ENCODE peak calls at places on chromosomes 13 and 19, in five cellular contexts. L, G, P, K and R are unnamed samples. For H3K9me2 and H3K4me1, the result is how much of the 10 kb centered on the place peaks cover.

GRCh38 chr13:38519229-38519910 is 167.5 kb upstream of the FREM2 start:
- DNase-seq in L (no peak), G (no peak), P (no peak), K (no peak), R (no peak)

GRCh38 chr13:52892925-52893324 is 44.5 kb upstream of the PCDH8 start:
- DNase-seq in L (no peak), G (no peak), P (peak), K (no peak), R (no peak)

GRCh38 chr13:49441846-49442245 is 2.0 kb downstream of the CAB39L start:
- DNase-seq in L (no peak), G (no peak), P (peak), K (no peak), R (no peak)

GRCh38 chr13:45879666-45880065 is 28.1 kb upstream of the SIAH3 start:
- DNase-seq in L (peak), G (no peak), P (peak), K (no peak), R (peak)

GRCh38 chr13:41458187-41458938 is 1.0 kb downstream of the RGCC start:
- DNase-seq in L (peak), G (peak), P (peak), K (no peak), R (peak)

GRCh38 chr13:52169839-52170238 is 10.4 kb upstream of the NEK3 start:
- DNase-seq in L (no peak), G (no peak), P (no peak), K (no peak), R (no peak)

GRCh38 chr13:97018029-97018819 is 23.9 kb upstream of the OXGR1 start:
- DNase-seq in L (peak), G (peak), P (peak), K (peak), R (peak)

GRCh38 chr19:52691215-52691610 is 43.6 kb downstream of the ZNF611 start:
- DNase-seq in L (no peak), G (no peak), P (no peak), K (no peak), R (no peak)

GRCh38 chr13:111468037-111468959 is 147.9 kb downstream of the TEX29 start:
- DNase-seq in L (no peak), G (no peak), P (no peak), K (no peak), R (no peak)

GRCh38 chr13:39787086-39787487 is 131.6 kb downstream of the COG6 start:
- DNase-seq in L (no peak), G (no peak), P (no peak), K (no peak), R (no peak)

GRCh38 chr13:46552888-46553520 is at the start of gene LRCH1:
- DNase-seq in L (peak), G (peak), P (peak), K (peak), R (peak)

GRCh38 chr13:47904239-47904638 is 96.8 kb downstream of the SUCLA2 start:
- DNase-seq in L (no peak), G (no peak), P (peak), K (peak), R (no peak)

GRCh38 chr13:80441968-80442367 is 101.0 kb upstream of the SPRY2 start:
- DNase-seq in L (no peak), G (no peak), P (no peak), K (no peak), R (no peak)

GRCh38 chr13:95295026-95295425 is 6.2 kb downstream of the ABCC4 start:
- DNase-seq in L (no peak), G (no peak), P (no peak), K (no peak), R (no peak)

GRCh38 chr13:25927966-25928365 is 123.8 kb downstream of the SHISA2 start:
- DNase-seq in L (no peak), G (no peak), P (no peak), K (no peak), R (no peak)

GRCh38 chr13:72384186-72384823 is 343.1 kb downstream of the MZT1 start:
- DNase-seq in L (no peak), G (no peak), P (no peak), K (no peak), R (no peak)

GRCh38 chr19:54949412-54949811 is 2.1 kb upstream of the NLRP7 start:
- DNase-seq in L (no peak), G (no peak), P (no peak), K (no peak), R (no peak)

GRCh38 chr13:44815507-44816074 is 173.7 kb downstream of the NUFIP1 start:
- DNase-seq in L (peak), G (no peak), P (peak), K (peak), R (no peak)

GRCh38 chr13:114027046-114027760 is 53.3 kb upstream of the C13orf46 start:
- DNase-seq in L (no peak), G (no peak), P (no peak), K (no peak), R (peak)

GRCh38 chr13:26719356-26719945 is 41.1 kb downstream of the GPR12 start:
- DNase-seq in L (no peak), G (no peak), P (peak), K (no peak), R (peak)

GRCh38 chr19:31402931-31403330 is 53.7 kb upstream of the TSHZ3 start:
- DNase-seq in L (no peak), G (no peak), P (no peak), K (no peak), R (no peak)

GRCh38 chr19:31413353-31413752 is 64.1 kb upstream of the TSHZ3 start:
- DNase-seq in L (no peak), G (no peak), P (no peak), K (no peak), R (no peak)

GRCh38 chr19:31406106-31406505 is 56.9 kb upstream of the TSHZ3 start:
- DNase-seq in L (no peak), G (no peak), P (no peak), K (no peak), R (no peak)

GRCh38 chr19:31408460-31409124 is 59.4 kb upstream of the TSHZ3 start:
- DNase-seq in L (peak), G (no peak), P (peak), K (no peak), R (no peak)
- H3K9me2 ChIP-seq in L (under half), G (under half), P (under half), K (under half), R (under half)

GRCh38 chr19:6275170-6275744 is 4.5 kb downstream of the MLLT1 start:
- DNase-seq in L (no peak), G (no peak), P (no peak), K (no peak), R (no peak)

GRCh38 chr19:6273701-6274601 is 5.8 kb downstream of the MLLT1 start:
- DNase-seq in L (peak), G (peak), P (peak), K (no peak), R (no peak)

GRCh38 chr19:6274756-6275155 is 5.0 kb downstream of the MLLT1 start:
- DNase-seq in L (no peak), G (peak), P (no peak), K (no peak), R (no peak)

GRCh38 chr19:6278051-6278450 is 1.7 kb downstream of the MLLT1 start:
- DNase-seq in L (no peak), G (no peak), P (no peak), K (no peak), R (no peak)

GRCh38 chr19:6276447-6276846 is 3.3 kb downstream of the MLLT1 start:
- DNase-seq in L (peak), G (peak), P (no peak), K (no peak), R (no peak)
- H3K4me1 ChIP-seq in L (half or more), G (under half), P (half or more), K (under half), R (under half)

GRCh38 chr19:15636026-15636425 is 4.7 kb upstream of the CYP4F3 start:
- DNase-seq in L (no peak), G (no peak), P (no peak), K (no peak), R (no peak)

GRCh38 chr19:15634105-15634504 is 6.6 kb upstream of the CYP4F3 start:
- DNase-seq in L (no peak), G (no peak), P (no peak), K (no peak), R (no peak)

GRCh38 chr19:15631817-15632216 is 8.9 kb upstream of the CYP4F3 start:
- DNase-seq in L (no peak), G (peak), P (peak), K (no peak), R (peak)

GRCh38 chr19:15635016-15635805 is 5.5 kb upstream of the CYP4F3 start:
- DNase-seq in L (no peak), G (no peak), P (no peak), K (peak), R (no peak)

GRCh38 chr19:15633122-15633521 is 7.6 kb upstream of the CYP4F3 start:
- DNase-seq in L (no peak), G (no peak), P (no peak), K (no peak), R (no peak)
- H3K9me2 ChIP-seq in L (under half), G (under half), P (under half), K (under half), R (under half)

GRCh38 chr19:18301718-18302111 is 20.3 kb upstream of the JUND start:
- DNase-seq in L (no peak), G (no peak), P (no peak), K (no peak), R (no peak)
- H3K4me1 ChIP-seq in L (under half), G (under half), P (under half), K (half or more), R (under half)

DNA sequence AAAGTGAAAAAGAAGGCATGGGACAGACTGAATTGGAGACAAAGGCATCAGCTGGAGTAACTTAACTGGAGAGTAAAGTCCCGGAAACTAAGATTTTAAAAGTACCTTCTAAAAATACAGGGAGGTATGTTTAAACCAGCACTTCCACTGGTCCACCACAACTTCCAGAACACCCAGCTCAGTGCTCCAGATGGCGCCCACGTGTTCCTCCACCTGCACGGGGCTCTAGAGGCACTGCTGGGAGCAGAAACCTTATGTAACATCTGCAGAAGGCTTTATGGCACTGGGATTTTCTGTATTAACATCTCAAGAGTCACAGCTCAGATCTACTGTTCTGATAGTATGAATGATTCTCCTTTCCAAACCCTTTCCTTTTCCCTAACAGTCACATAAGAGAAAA is 252.1 kb downstream of the DCLK1 start:
- DNase-seq in L (no peak), G (no peak), P (no peak), K (no peak), R (no peak)
- H3K9me2 ChIP-seq in L (under half), G (under half), P (under half), K (under half), R (under half)

GRCh38 chr19:1258707-1259205 is 10.4 kb downstream of the MIDN start:
- DNase-seq in L (no peak), G (no peak), P (no peak), K (no peak), R (peak)
- H3K4me1 ChIP-seq in L (half or more), G (half or more), P (under half), K (half or more), R (half or more)

DNA sequence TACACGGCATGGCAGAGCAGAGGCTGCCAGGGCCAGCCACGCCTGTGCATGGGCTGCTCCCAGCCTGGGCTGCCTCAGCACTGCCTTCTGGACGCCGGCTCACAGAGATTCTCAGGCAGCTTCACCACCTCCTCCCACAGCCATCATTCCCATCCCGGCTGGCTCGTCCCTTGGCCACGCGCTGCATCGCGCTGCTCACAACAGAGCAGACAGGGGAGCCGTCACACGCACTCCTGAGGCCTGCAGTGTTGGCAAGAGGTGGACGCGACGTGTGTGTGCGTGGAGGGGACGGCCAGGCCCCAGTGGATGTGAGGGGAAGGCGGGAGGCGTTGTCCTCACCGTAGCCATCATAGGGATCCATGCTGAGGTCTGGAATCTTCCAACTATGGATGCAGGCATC is 7.6 kb upstream of the PRKD2 start:
- DNase-seq in L (no peak), G (no peak), P (no peak), K (peak), R (no peak)
- H3K9me2 ChIP-seq in L (under half), G (under half), P (under half), K (under half), R (under half)

DNA sequence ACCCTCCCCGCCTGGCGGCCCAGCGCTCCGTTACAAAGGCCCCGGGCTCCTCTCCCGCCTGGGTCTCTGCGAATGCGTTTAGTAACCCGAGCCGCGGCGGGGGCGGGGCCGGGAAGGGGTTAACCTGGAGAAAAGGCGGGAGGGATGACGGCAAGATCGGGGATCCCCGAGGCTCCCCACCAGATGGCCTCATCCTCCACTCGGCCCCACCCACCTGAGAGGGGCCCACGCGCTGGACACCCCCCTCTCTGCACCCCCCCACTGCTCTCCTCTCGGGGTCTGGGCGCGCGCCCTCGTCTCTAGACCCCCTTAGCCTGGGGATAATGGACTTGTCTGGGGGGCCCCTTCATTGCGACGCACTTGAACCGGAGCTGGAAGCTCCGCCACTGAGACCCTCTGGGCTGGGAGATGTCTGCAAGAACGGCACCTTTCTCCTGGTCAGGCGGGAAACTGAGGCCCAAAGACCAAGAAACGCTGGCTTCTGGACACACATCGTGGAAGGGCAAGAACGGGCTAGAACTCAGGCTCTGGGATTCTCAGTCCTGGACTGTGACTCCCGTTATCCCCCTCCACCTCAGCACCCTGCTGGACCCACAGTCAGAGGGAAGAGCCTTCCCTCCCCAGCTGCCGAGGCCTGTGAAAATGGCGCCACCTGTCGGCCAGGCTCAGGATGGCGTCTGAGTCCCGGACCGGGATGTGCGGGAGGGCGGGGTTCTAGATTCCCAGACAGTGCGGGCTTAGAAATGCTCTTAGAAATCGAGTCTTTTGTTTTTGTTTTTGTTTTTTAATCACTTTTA is 2.9 kb upstream of the LTBP4 start:
- DNase-seq in L (peak), G (peak), P (peak), K (peak), R (peak)
- H3K4me1 ChIP-seq in L (under half), G (under half), P (under half), K (under half), R (half or more)